ENCODE peak calls at places on chromosomes 2 and 18, in seven cellular contexts. W is transverse colon, B is heart left ventricle, V is cardiac muscle cell, J is A549, R is PC-3, S is SJCRH30. G is an unnamed sample.

GRCh38 chr2:234377761-234378341 is 119.0 kb downstream of the ARL4C start:
- DNase-seq in B (no peak), W (no peak), S (peak; percentile 76), V (no peak), R (no peak), J (no peak), G (no peak)

GRCh38 chr2:206875701-206876100 is 63.6 kb upstream of the CPO start:
- DNase-seq in R (no peak), B (no peak), S (no peak), V (no peak), J (no peak), W (no peak), G (no peak)

GRCh38 chr2:69464575-69464974 is 27.3 kb upstream of the NFU1 start:
- DNase-seq in W (no peak), J (no peak), B (no peak), S (no peak), V (no peak), R (no peak), G (no peak)

GRCh38 chr2:31987454-31987853 is 23.4 kb downstream of the MEMO1 start:
- DNase-seq in V (no peak), J (no peak), B (no peak), S (no peak), R (peak; percentile 54), W (no peak), G (no peak)

GRCh38 chr2:37232131-37232933 is 874 bp downstream of the NDUFAF7 start:
- DNase-seq in V (no peak), B (no peak), R (peak; percentile 15), S (peak; percentile 26), W (peak; percentile 19), J (peak; percentile 48), G (peak; percentile 7)

GRCh38 chr2:71001592-71002570 is 7.2 kb upstream of the TEX261 start:
- DNase-seq in R (no peak), B (no peak), S (peak; percentile 45), J (no peak), V (no peak), W (no peak), G (no peak)

GRCh38 chr2:231932985-231933915 is 7.1 kb upstream of the NPPC start:
- DNase-seq in J (no peak), R (no peak), S (no peak), V (no peak), W (no peak), B (no peak), G (no peak)

GRCh38 chr18:6857305-6857704 is 127.8 kb downstream of the ARHGAP28 start:
- DNase-seq in B (no peak), W (no peak), S (no peak), R (no peak), J (no peak), V (no peak), G (no peak)

GRCh38 chr2:144460981-144461766 is 58.7 kb downstream of the ZEB2 start:
- DNase-seq in W (peak; percentile 26), R (no peak), B (no peak), V (no peak), J (no peak), S (no peak), G (no peak)

GRCh38 chr2:9423100-9423921 is at the start of the genes CPSF3 and ITGB1BP1:
- DNase-seq in J (peak; percentile 99), V (peak; percentile 99), R (peak; percentile 98), S (peak; percentile 99), B (peak; percentile 99), W (peak; percentile 97), G (peak; percentile 95)

GRCh38 chr2:8244634-8245033 is 437.2 kb upstream of the ID2 start:
- DNase-seq in S (no peak), V (no peak), R (no peak), B (no peak), W (no peak), J (no peak), G (peak; percentile 66)

GRCh38 chr2:160229591-160229990 is 29.5 kb upstream of the ITGB6 start:
- DNase-seq in J (no peak), V (no peak), W (no peak), B (no peak), R (peak; percentile 85), S (no peak), G (no peak)

GRCh38 chr2:85656468-85656867 is 11.5 kb downstream of the SFTPB start:
- DNase-seq in J (no peak), W (no peak), S (no peak), B (peak; percentile 4), R (peak; percentile 20), V (no peak), G (no peak)

GRCh38 chr2:70321377-70321776 is 19.5 kb upstream of the FAM136A start:
- DNase-seq in B (no peak), R (no peak), V (no peak), W (no peak), J (no peak), S (no peak), G (peak; percentile 63)

GRCh38 chr2:1736997-1737480 is 7.3 kb downstream of the PXDN start:
- DNase-seq in S (no peak), W (no peak), J (no peak), R (peak; percentile 92), V (no peak), B (no peak), G (no peak)

GRCh38 chr2:98580656-98581284 is 27.5 kb downstream of the COA5 start:
- DNase-seq in S (no peak), B (no peak), J (no peak), W (no peak), R (no peak), V (no peak), G (no peak)

GRCh38 chr2:46549159-46549902 is 70.0 kb downstream of the TMEM247 start:
- DNase-seq in V (no peak), S (peak; percentile 98), R (no peak), J (no peak), B (no peak), W (peak; percentile 35), G (no peak)

GRCh38 chr2:20668871-20669475 is 2.0 kb downstream of the GDF7 start:
- DNase-seq in B (no peak), S (no peak), J (no peak), R (no peak), W (no peak), V (no peak), G (no peak)

GRCh38 chr2:182226807-182227206 is 200.0 kb downstream of the PDE1A start:
- DNase-seq in J (no peak), W (no peak), R (no peak), S (no peak), B (no peak), V (no peak), G (no peak)

GRCh38 chr2:190511104-190511503 is 23.4 kb downstream of the NEMP2 start:
- DNase-seq in V (no peak), B (no peak), J (peak; percentile 32), S (peak; percentile 89), R (peak; percentile 61), W (no peak), G (no peak)

GRCh38 chr2:232529806-232530547 is 4.0 kb downstream of the CHRND start:
- DNase-seq in R (no peak), J (no peak), S (no peak), V (no peak), B (peak; percentile 40), W (no peak), G (no peak)

GRCh38 chr2:215416656-215417055 is 19.2 kb downstream of the FN1 start:
- DNase-seq in B (no peak), W (no peak), J (no peak), V (no peak), S (no peak), R (no peak), G (no peak)
- H3K27ac ChIP-seq in B (no peak overlapping the region), W (no peak overlapping the region), J (peak overlapping the region; percentile 76), V (peak overlapping the region; percentile 68), S (no peak overlapping the region), R (no peak overlapping the region), G (no peak overlapping the region)

GRCh38 chr18:79934311-79935097 is 16.9 kb downstream of the SLC66A2 start:
- DNase-seq in W (peak; percentile 62), R (peak; percentile 13), S (no peak), V (peak; percentile 53), B (peak; percentile 63), J (no peak), G (no peak)
- H3K27ac ChIP-seq in W (peak overlapping the region; percentile 69), R (no peak overlapping the region), S (no peak overlapping the region), V (peak overlapping the region; percentile 33), B (peak overlapping the region; percentile 14), J (no peak overlapping the region), G (peak overlapping the region; percentile 15)

DNA sequence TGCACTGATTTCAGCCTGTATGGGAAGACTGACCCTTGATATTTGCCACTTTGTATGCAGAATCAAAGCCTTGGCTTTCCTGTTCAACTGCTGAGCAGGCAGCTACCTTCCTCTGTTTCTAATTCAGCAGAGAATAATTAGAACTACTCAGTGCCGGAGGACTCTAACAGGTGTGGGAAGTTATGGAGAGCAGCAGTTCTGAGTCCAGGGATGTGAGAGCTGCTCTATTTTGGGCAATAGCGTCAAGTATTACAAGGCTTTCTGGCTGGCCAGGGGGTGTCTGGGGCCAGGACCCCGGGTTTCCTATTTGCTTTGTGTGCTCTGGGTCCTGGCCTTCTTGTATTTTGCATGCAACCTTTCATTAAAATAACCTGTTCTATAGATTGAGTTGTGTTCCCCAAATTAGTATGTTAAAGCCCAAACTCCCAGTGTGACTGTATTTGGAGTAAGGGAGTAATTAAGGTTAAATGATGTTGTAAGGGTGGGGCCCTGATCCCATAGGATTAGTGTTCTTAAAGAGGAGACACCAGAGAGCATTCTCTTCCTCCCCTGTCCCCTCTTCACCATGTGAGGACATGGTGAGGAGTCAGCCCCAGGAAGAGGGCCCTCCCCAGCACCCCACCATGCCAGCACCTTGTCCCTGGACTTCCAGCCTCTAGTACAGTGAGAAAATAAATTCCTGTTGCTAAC is 5.6 kb upstream of the NTSR2 start:
- DNase-seq in W (no peak), V (no peak), R (no peak), B (no peak), S (no peak), J (no peak), G (no peak)
- H3K27ac ChIP-seq in W (no peak overlapping the region), V (no peak overlapping the region), R (peak overlapping the region; percentile 31), B (no peak overlapping the region), S (no peak overlapping the region), J (no peak overlapping the region), G (no peak overlapping the region)

GRCh38 chr2:3127279-3127690 is 250.3 kb downstream of the EIPR1 start:
- DNase-seq in R (no peak), J (no peak), V (no peak), W (no peak), B (no peak), S (peak; percentile 95), G (no peak)

GRCh38 chr2:3130444-3130843 is 247.2 kb downstream of the EIPR1 start:
- DNase-seq in R (no peak), S (no peak), B (no peak), J (no peak), V (no peak), W (no peak), G (no peak)

GRCh38 chr2:3129867-3130266 is 247.8 kb downstream of the EIPR1 start:
- DNase-seq in R (no peak), J (no peak), B (no peak), V (no peak), W (no peak), S (peak; percentile 87), G (no peak)

GRCh38 chr2:3127710-3128109 is 249.9 kb downstream of the EIPR1 start:
- DNase-seq in J (no peak), R (no peak), S (peak; percentile 54), V (no peak), B (no peak), W (no peak), G (no peak)

DNA sequence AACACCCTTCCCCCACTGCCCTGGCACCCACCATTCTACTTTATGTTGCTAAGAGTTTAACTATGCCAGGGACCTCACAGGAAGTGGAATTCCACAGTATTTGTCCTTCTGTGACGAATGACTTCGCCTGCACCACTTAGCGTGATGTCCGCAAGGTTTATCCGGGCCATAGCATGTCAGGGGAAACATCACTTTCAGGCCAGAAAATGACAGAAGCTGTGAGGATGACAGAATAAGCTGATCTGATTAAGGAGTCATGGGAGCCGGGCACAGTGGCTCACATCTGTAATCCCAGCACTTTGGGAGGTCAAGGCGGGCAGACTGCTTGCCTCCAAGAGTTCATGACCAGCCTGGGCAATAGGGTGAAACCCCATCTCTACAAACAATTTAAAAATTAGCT is 248.8 kb downstream of the EIPR1 start:
- DNase-seq in V (no peak), W (no peak), S (peak; percentile 27), J (no peak), B (no peak), R (no peak), G (no peak)
- H3K27ac ChIP-seq in V (no peak overlapping the region), W (no peak overlapping the region), S (peak overlapping the region; percentile 92), J (no peak overlapping the region), B (no peak overlapping the region), R (no peak overlapping the region), G (no peak overlapping the region)

G was measured in HL-60.